ENCODE peak calls at places on chromosomes 5 and 9, in seven cellular contexts. R, J, V, P, Q, E and N are unnamed samples. For H3K4me1, the result is how much of the 10 kb centered on the place peaks cover.

GRCh38 chr5:41707853-41708603 is 162.2 kb downstream of the OXCT1 start:
- DNase-seq in Q (peak), R (peak), J (peak), P (peak), V (no peak), E (peak), N (peak)

GRCh38 chr5:116766470-116766947 is 191.9 kb upstream of the SEMA6A start:
- DNase-seq in Q (no peak), V (peak), E (peak), J (peak), R (no peak), P (no peak), N (peak)

GRCh38 chr5:149060325-149060724 is 2.5 kb downstream of the SH3TC2 start:
- DNase-seq in V (no peak), R (peak), J (no peak), E (peak), P (peak), Q (no peak), N (no peak)

GRCh38 chr5:59123595-59124561 is 541.0 kb downstream of the RAB3C start:
- DNase-seq in P (no peak), V (peak), R (peak), E (no peak), Q (no peak), J (no peak), N (no peak)

GRCh38 chr5:76473676-76474075 is 70.6 kb downstream of the IQGAP2 start:
- DNase-seq in J (no peak), V (no peak), R (no peak), E (no peak), P (no peak), Q (no peak), N (no peak)

GRCh38 chr5:108472237-108472636 is 90.3 kb upstream of the FBXL17 start:
- DNase-seq in P (no peak), J (no peak), V (no peak), R (peak), E (no peak), Q (no peak), N (peak)

GRCh38 chr5:34900660-34901059 is 14.6 kb downstream of the RAD1 start:
- DNase-seq in E (no peak), J (no peak), P (no peak), R (no peak), Q (no peak), V (no peak), N (no peak)

GRCh38 chr5:63145167-63145566 is 566.5 kb downstream of the LRRC70 start:
- DNase-seq in V (no peak), R (no peak), P (no peak), Q (no peak), E (no peak), J (no peak), N (no peak)

GRCh38 chr5:91332267-91333044 is 50.7 kb downstream of the ARRDC3 start:
- DNase-seq in R (peak), Q (no peak), J (peak), P (no peak), E (peak), V (no peak), N (peak)

GRCh38 chr5:136194611-136195010 is 1.6 kb upstream of the SMIM32 start:
- DNase-seq in V (no peak), Q (peak), E (no peak), J (no peak), R (no peak), P (peak), N (no peak)

GRCh38 chr9:36572515-36573418 is at the start of gene MELK:
- DNase-seq in R (peak), Q (peak), E (peak), J (peak), P (peak), V (no peak), N (peak)

GRCh38 chr5:4023701-4024100 is 428.1 kb downstream of the IRX1 start:
- DNase-seq in E (no peak), Q (no peak), V (no peak), J (no peak), P (no peak), R (no peak), N (no peak)

GRCh38 chr9:94554078-94554438 is 825 bp upstream of the PCAT7 start:
- DNase-seq in P (no peak), R (no peak), J (no peak), V (no peak), E (no peak), Q (no peak), N (peak)

GRCh38 chr9:16553869-16554540 is 316.5 kb downstream of the BNC2 start:
- DNase-seq in V (no peak), J (no peak), Q (no peak), R (peak), E (no peak), P (no peak), N (no peak)

GRCh38 chr5:134580001-134580460 is 52.6 kb downstream of the SAR1B start:
- DNase-seq in E (no peak), Q (no peak), R (no peak), V (no peak), J (no peak), P (peak), N (no peak)

GRCh38 chr5:14851999-14852526 is 19.5 kb downstream of the ANKH start:
- DNase-seq in J (no peak), P (no peak), Q (no peak), E (no peak), V (no peak), R (no peak), N (no peak)

GRCh38 chr9:124511426-124511840 is 4.2 kb upstream of the NR5A1 start:
- DNase-seq in P (peak), V (no peak), E (peak), Q (peak), R (no peak), J (no peak), N (peak)

GRCh38 chr5:32504923-32505596 is 60.5 kb upstream of the ZFR start:
- DNase-seq in R (peak), J (no peak), E (no peak), V (no peak), Q (no peak), P (peak), N (no peak)

GRCh38 chr9:7984713-7985112 is 185.1 kb upstream of the DMAC1 start:
- DNase-seq in Q (no peak), P (no peak), J (no peak), V (no peak), E (no peak), R (no peak), N (no peak)

GRCh38 chr5:41182666-41183065 is 30.7 kb downstream of the C6 start:
- DNase-seq in V (no peak), Q (no peak), E (peak), P (no peak), J (no peak), R (no peak), N (no peak)

GRCh38 chr9:111118256-111118950 is 80.1 kb upstream of the LPAR1 start:
- DNase-seq in V (no peak), E (no peak), P (no peak), Q (no peak), J (no peak), R (peak), N (no peak)

GRCh38 chr5:168327994-168328393 is 36.5 kb downstream of the WWC1 start:
- DNase-seq in J (no peak), R (peak), Q (no peak), E (no peak), V (no peak), P (no peak), N (no peak)

GRCh38 chr5:50808406-50808805 is 142.0 kb downstream of the PARP8 start:
- DNase-seq in J (no peak), P (no peak), V (no peak), Q (no peak), R (no peak), E (no peak), N (no peak)

GRCh38 chr5:154686490-154686889 is 68.7 kb upstream of the LARP1 start:
- DNase-seq in V (no peak), E (no peak), J (no peak), Q (no peak), R (no peak), P (no peak), N (no peak)

GRCh38 chr5:16437974-16438373 is 27.6 kb downstream of the ZNF622 start:
- DNase-seq in R (no peak), E (no peak), P (no peak), Q (no peak), V (no peak), J (peak), N (no peak)

GRCh38 chr5:151092750-151093149 is 11.9 kb upstream of the TNIP1 start:
- DNase-seq in R (peak), J (no peak), P (no peak), Q (no peak), V (no peak), E (no peak), N (no peak)

GRCh38 chr5:153749941-153750340 is 259.5 kb downstream of the GRIA1 start:
- DNase-seq in R (no peak), Q (no peak), J (no peak), E (no peak), P (no peak), V (no peak), N (no peak)

GRCh38 chr5:136191304-136192014 is 1.5 kb downstream of the SMIM32 start:
- DNase-seq in P (peak), Q (no peak), E (no peak), V (no peak), J (no peak), R (peak), N (no peak)

GRCh38 chr5:141617682-141618029 is 1.1 kb downstream of the DIAPH1 start:
- DNase-seq in Q (no peak), V (no peak), R (no peak), P (no peak), J (no peak), E (no peak), N (no peak)

GRCh38 chr5:58258984-58259684 is 200.8 kb downstream of the PLK2 start:
- DNase-seq in E (no peak), J (peak), V (no peak), R (no peak), P (no peak), Q (no peak), N (no peak)

GRCh38 chr9:113154471-113154870 is 3.7 kb downstream of the SLC31A2 start:
- DNase-seq in E (no peak), V (no peak), P (no peak), R (peak), Q (no peak), J (no peak), N (no peak)

GRCh38 chr5:173538018-173538417 is 78.4 kb downstream of the BOD1 start:
- DNase-seq in Q (no peak), R (no peak), E (no peak), J (no peak), V (no peak), P (no peak), N (no peak)

GRCh38 chr9:117734523-117735314 is 30.5 kb downstream of the TLR4 start:
- DNase-seq in Q (no peak), E (no peak), P (no peak), R (no peak), J (no peak), V (no peak), N (no peak)

GRCh38 chr9:108468364-108468763 is 387.4 kb downstream of the ACTL7B start:
- DNase-seq in J (peak), Q (peak), P (peak), E (no peak), V (no peak), R (peak), N (peak)

GRCh38 chr5:153965102-153965645 is 73.5 kb downstream of the FAM114A2 start:
- DNase-seq in J (peak), E (peak), Q (no peak), R (peak), P (peak), V (peak), N (peak)

GRCh38 chr9:13122756-13123369 is 156.6 kb downstream of the MPDZ start:
- DNase-seq in V (no peak), Q (no peak), P (no peak), J (no peak), R (no peak), E (no peak), N (no peak)

GRCh38 chr5:65034029-65034781 is 265.5 kb downstream of the CWC27 start:
- DNase-seq in V (no peak), P (no peak), R (no peak), Q (no peak), J (no peak), E (peak), N (no peak)

GRCh38 chr5:141850786-141851185 is 27.4 kb downstream of the PCDH1 start:
- DNase-seq in P (peak), V (no peak), R (no peak), Q (peak), E (no peak), J (peak), N (peak)

GRCh38 chr9:110160163-110160562 is 47.8 kb downstream of the C9orf152 start:
- DNase-seq in E (no peak), R (peak), Q (no peak), V (no peak), J (no peak), P (no peak), N (no peak)

GRCh38 chr5:96567188-96567587 is 95.0 kb upstream of the CAST start:
- DNase-seq in R (peak), Q (no peak), J (no peak), V (no peak), E (no peak), P (no peak), N (no peak)

GRCh38 chr9:89179535-89179919 is 909 bp upstream of the SHC3 start:
- DNase-seq in R (peak), P (no peak), Q (no peak), J (no peak), V (no peak), E (no peak), N (no peak)

GRCh38 chr9:89179920-89180667 is 1.5 kb upstream of the SHC3 start:
- DNase-seq in J (peak), Q (peak), R (peak), V (no peak), P (peak), E (peak), N (peak)

GRCh38 chr9:89177401-89178161 is 1.0 kb downstream of the SHC3 start:
- DNase-seq in V (no peak), Q (peak), J (no peak), E (no peak), R (no peak), P (peak), N (no peak)

GRCh38 chr9:89177021-89177400 is 1.6 kb downstream of the SHC3 start:
- DNase-seq in Q (no peak), R (peak), E (no peak), P (peak), J (no peak), V (no peak), N (no peak)

GRCh38 chr9:89178162-89179120 is at the start of gene SHC3:
- DNase-seq in R (peak), P (peak), E (no peak), Q (peak), J (no peak), V (no peak), N (no peak)
- TF ChIP-seq RFX5 in R (no peak), P (no peak), E (no peak), Q (no peak), J (no peak), V (no peak), N (no peak)

GRCh38 chr5:81852277-81853004 is 101.5 kb upstream of the SSBP2 start:
- DNase-seq in J (no peak), R (peak), E (no peak), P (peak), Q (peak), V (no peak), N (peak)

GRCh38 chr5:81854915-81855314 is 104.0 kb upstream of the SSBP2 start:
- DNase-seq in E (no peak), J (no peak), Q (no peak), V (no peak), R (no peak), P (no peak), N (no peak)

GRCh38 chr5:81851481-81852178 is 100.7 kb upstream of the SSBP2 start:
- DNase-seq in J (peak), E (peak), V (peak), Q (peak), P (peak), R (peak), N (peak)

GRCh38 chr5:81854485-81854884 is 103.6 kb upstream of the SSBP2 start:
- DNase-seq in J (no peak), R (no peak), Q (no peak), V (no peak), E (no peak), P (no peak), N (no peak)

DNA sequence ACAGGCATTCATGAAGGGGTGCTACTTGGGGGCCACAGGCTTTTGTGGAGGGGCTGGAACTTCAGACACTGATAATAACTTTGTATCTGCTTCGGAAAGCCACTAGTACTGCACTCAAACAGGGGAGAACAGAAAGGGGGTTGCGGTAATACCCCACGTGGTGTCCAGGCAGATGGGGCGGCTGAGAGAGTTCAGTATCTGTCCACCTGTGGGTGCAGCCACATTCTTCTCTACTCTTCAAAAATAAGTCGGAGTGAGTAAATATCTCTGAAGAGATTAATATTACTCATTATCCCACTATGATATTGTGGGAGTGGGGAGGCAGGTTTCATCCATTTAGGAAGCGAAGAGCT is 102.1 kb upstream of the SSBP2 start:
- DNase-seq in Q (no peak), V (no peak), R (no peak), E (no peak), P (no peak), J (no peak), N (peak)
- H3K4me1 ChIP-seq in Q (under half), V (under half), R (under half), E (under half), P (half or more), J (half or more), N (under half)

GRCh38 chr5:179869641-179870402 is 11.2 kb upstream of the MRNIP start:
- DNase-seq in R (no peak), J (no peak), P (peak), E (no peak), Q (no peak), V (no peak), N (no peak)
- TF ChIP-seq RFX5 in R (no peak), J (no peak), P (no peak), E (no peak), Q (no peak), V (no peak), N (no peak)

DNA sequence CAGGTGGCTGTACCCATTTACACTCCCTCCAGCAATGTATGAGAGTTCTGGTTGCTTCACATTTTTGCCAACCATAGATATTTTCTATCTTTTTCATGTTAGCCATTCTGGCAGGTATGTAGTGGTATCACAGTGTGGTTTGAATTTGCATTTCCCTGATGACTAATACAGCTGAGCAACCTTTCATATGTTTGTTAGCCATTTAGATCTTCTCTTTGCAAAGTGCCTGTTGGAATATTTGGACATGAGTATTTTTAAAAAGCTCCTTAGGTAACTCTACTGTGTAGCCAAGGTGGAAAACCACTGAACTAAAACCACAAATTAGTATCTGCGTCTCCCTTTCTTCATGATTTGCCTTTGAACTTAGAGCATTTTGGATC is 31.9 kb downstream of the IRF1 start:
- DNase-seq in V (no peak), J (no peak), Q (no peak), E (no peak), P (no peak), R (peak), N (no peak)
- H3K4me1 ChIP-seq in V (half or more), J (under half), Q (under half), E (half or more), P (under half), R (under half), N (under half)

GRCh38 chr9:131116281-131117101 is 8.9 kb upstream of the NUP214 start:
- DNase-seq in P (no peak), Q (no peak), J (no peak), V (no peak), R (no peak), E (no peak), N (peak)
- TF ChIP-seq RFX5 in P (no peak), Q (no peak), J (no peak), V (no peak), R (no peak), E (no peak), N (no peak)

GRCh38 chr5:39214912-39215709 is 4.3 kb downstream of the FYB1 start:
- DNase-seq in P (no peak), E (no peak), J (no peak), Q (no peak), R (no peak), V (no peak), N (no peak)
- H3K4me1 ChIP-seq in P (under half), E (under half), J (under half), Q (under half), R (under half), V (under half), N (under half)

DNA sequence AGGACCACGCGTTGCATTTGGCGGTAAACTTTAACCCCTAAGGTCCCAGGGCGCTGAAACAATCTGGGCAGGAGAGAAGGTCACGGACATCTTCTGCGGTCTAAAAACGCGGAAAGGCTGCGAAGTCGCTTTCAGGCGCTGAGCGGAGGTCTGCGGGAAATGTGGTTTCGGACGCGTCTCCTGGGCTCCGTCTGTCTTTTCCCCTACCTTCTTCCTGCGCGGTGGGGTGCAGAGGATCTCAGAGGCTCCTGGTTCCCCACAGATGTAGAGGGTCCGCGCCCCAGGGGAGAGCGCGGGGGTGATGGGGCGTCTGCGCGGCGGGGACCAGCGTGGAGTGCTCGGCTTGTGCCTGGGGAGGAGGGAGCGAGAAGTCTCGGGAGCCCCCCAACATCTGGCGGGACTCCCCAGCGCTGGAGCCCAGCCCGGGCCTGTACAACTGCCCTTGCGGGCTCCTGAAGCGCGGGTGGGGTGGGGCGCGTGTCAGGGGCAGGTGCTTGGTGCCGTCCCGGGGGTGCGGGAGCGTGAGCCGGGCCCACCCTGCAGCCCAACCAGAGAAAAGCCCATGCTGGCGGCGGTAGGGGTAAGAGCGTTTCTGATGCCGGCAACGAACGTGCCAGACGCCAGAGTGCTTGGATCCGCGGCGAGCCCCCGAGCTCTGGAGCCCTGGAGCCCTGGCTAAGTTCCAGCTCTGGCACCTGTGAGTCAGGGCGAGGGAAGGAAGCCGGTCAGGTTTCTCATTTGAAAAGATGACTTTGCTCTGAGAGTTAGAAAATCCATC is 58.2 kb downstream of the ZNF510 start:
- DNase-seq in V (no peak), E (no peak), J (no peak), P (peak), Q (no peak), R (no peak), N (no peak)
- TF ChIP-seq RFX5 in V (no peak), E (no peak), J (no peak), P (no peak), Q (no peak), R (no peak), N (no peak)

DNA sequence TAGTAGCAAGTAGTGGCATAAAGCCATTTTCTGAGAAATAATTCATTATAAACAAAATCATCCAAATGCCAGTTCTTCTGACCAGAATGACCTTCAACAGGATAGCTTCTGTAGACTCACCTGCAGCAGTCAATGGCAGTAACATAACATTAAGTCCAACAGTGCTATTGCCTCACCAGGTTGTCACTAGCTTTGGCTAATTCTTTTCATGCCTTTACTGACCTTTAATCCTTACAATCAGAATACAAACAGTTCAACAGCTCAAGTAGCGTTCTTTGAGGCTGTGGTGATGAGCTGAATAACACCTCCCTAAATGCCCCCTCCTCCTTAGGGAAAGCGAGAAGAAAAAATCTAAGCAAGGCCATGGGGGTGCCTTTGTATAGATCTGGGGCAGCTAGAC is 132.1 kb upstream of the SMARCA2 start:
- DNase-seq in E (no peak), R (no peak), P (no peak), V (no peak), J (no peak), Q (no peak), N (no peak)
- H3K4me1 ChIP-seq in E (under half), R (under half), P (under half), V (under half), J (under half), Q (under half), N (under half)